ENCODE peak calls at places on chromosomes 11 and 22, in nine cellular contexts. R is hepatocyte; T is AG09319; C is adrenal gland; O is K562; Q is fibroblast of pulmonary artery; H is lower lobe of right lung; W is CD4-positive, alpha-beta T cell; I is brain microvascular endothelial cell. K is an unnamed sample.
A peak's percentile ranks its signal among the peaks of the same experiment; 100 is the strongest.

GRCh38 chr11:1310772-1311468 is 1.5 kb upstream of the TOLLIP start:
- DNase-seq in O (no peak), R (no peak), H (no peak), C (no peak), Q (no peak), T (no peak), I (no peak), W (peak; percentile 61), K (no peak)

GRCh38 chr11:12235945-12236743 is 125.8 kb downstream of the MICAL2 start:
- DNase-seq in T (peak; percentile 83), Q (peak; percentile 78), W (peak; percentile 13), C (peak; percentile 22), I (peak; percentile 37), R (peak; percentile 62), H (no peak), O (peak; percentile 59), K (peak; percentile 68)

GRCh38 chr11:120815260-120816100 is 208.4 kb upstream of the TBCEL start:
- DNase-seq in C (no peak), T (no peak), W (no peak), R (no peak), O (peak; percentile 17), I (no peak), Q (no peak), H (no peak), K (no peak)

GRCh38 chr11:110918351-110918750 is 206.1 kb upstream of the ARHGAP20 start:
- DNase-seq in W (no peak), R (no peak), H (no peak), O (no peak), Q (no peak), T (no peak), I (no peak), C (no peak), K (no peak)

GRCh38 chr11:131688056-131688693 is 317.8 kb downstream of the NTM start:
- DNase-seq in I (peak; percentile 36), Q (peak; percentile 62), H (peak; percentile 62), C (peak; percentile 44), T (peak; percentile 20), W (no peak), O (peak; percentile 87), R (peak; percentile 83), K (peak; percentile 12)

GRCh38 chr11:19817265-19817851 is 104.7 kb downstream of the NAV2 start:
- DNase-seq in R (no peak), Q (no peak), I (no peak), T (no peak), C (no peak), O (no peak), H (peak; percentile 52), W (no peak), K (no peak)

GRCh38 chr22:46076651-46077339 is 73.5 kb upstream of the PPARA start:
- DNase-seq in H (peak; percentile 50), O (no peak), R (no peak), C (peak; percentile 69), W (no peak), Q (peak; percentile 59), I (no peak), T (no peak), K (peak; percentile 71)

GRCh38 chr11:113906038-113906437 is 1.4 kb downstream of the HTR3B start:
- DNase-seq in R (peak; percentile 85), I (no peak), C (no peak), T (no peak), Q (peak; percentile 31), H (no peak), O (no peak), W (no peak), K (peak; percentile 50)

GRCh38 chr11:111843659-111844058 is 27.7 kb downstream of the ALG9 start:
- DNase-seq in C (no peak), I (no peak), W (no peak), R (no peak), Q (no peak), H (no peak), T (no peak), O (no peak), K (no peak)

GRCh38 chr11:119671048-119671447 is 58.0 kb downstream of the NECTIN1 start:
- DNase-seq in Q (peak; percentile 92), H (no peak), T (peak; percentile 60), I (peak; percentile 62), W (no peak), O (no peak), C (peak; percentile 74), R (peak; percentile 69), K (peak; percentile 20)

GRCh38 chr11:57798905-57799559 is 37.4 kb downstream of the CTNND1 start:
- DNase-seq in Q (peak; percentile 49), O (peak; percentile 41), C (peak; percentile 54), W (no peak), H (peak; percentile 53), R (peak; percentile 78), T (peak; percentile 81), I (no peak), K (peak; percentile 56)

GRCh38 chr11:3165152-3165705 is at the start of gene OSBPL5:
- DNase-seq in R (peak; percentile 83), W (peak; percentile 45), T (peak; percentile 36), O (peak; percentile 89), H (peak; percentile 83), I (no peak), Q (peak; percentile 64), C (peak; percentile 74), K (peak; percentile 40)

DNA sequence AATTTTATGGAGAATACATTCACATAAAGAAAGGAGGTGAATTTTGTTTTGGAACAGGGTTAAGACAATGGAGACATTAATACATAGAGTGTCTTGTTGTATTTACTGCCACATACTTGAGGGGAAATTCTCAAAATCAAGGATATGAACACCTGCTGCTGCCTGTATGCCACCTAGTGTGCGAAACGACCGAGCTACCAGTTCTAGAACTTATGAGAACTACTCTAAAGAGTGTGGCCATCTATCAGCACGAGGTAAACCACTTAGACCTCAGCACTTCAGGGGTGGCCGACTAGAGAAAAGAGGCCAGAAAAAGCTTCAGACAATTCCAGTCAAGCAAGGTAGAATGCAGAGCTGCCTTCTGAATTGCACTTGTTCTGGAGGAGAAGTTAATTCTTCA is 1.5 kb upstream of the AGBL2 start:
- DNase-seq in C (no peak), T (no peak), R (no peak), Q (no peak), I (no peak), O (no peak), W (no peak), H (no peak), K (no peak)
- TF ChIP-seq CTCF in C (no peak), T (no peak), R (peak; percentile 2), Q (no peak), I (no peak), O (no peak), W (no peak), H (no peak), K (no peak)

GRCh38 chr22:32518848-32519247 is 44.2 kb downstream of the FBXO7 start:
- DNase-seq in T (no peak), Q (no peak), I (no peak), C (no peak), H (no peak), W (no peak), O (peak; percentile 25), R (no peak), K (no peak)
- TF ChIP-seq CTCF in T (peak; percentile 2), Q (peak; percentile 25), I (peak; percentile 55), C (no peak), H (no peak), W (no peak), O (peak; percentile 20), R (no peak), K (peak; percentile 49)

GRCh38 chr11:45090607-45091006 is 55.8 kb upstream of the PRDM11 start:
- DNase-seq in H (no peak), C (no peak), Q (no peak), R (no peak), I (no peak), T (no peak), W (no peak), O (no peak), K (no peak)

GRCh38 chr11:45087761-45088160 is 58.7 kb upstream of the PRDM11 start:
- DNase-seq in Q (no peak), O (no peak), T (no peak), W (no peak), R (no peak), H (no peak), I (no peak), C (no peak), K (no peak)

GRCh38 chr11:45091563-45092392 is 54.7 kb upstream of the PRDM11 start:
- DNase-seq in I (no peak), R (no peak), O (no peak), T (no peak), H (no peak), W (no peak), C (no peak), Q (peak; percentile 67), K (no peak)

GRCh38 chr11:45089251-45089650 is 57.2 kb upstream of the PRDM11 start:
- DNase-seq in R (no peak), W (no peak), T (peak; percentile 95), Q (peak; percentile 98), C (peak; percentile 94), I (peak; percentile 50), O (no peak), H (no peak), K (peak; percentile 90)

DNA sequence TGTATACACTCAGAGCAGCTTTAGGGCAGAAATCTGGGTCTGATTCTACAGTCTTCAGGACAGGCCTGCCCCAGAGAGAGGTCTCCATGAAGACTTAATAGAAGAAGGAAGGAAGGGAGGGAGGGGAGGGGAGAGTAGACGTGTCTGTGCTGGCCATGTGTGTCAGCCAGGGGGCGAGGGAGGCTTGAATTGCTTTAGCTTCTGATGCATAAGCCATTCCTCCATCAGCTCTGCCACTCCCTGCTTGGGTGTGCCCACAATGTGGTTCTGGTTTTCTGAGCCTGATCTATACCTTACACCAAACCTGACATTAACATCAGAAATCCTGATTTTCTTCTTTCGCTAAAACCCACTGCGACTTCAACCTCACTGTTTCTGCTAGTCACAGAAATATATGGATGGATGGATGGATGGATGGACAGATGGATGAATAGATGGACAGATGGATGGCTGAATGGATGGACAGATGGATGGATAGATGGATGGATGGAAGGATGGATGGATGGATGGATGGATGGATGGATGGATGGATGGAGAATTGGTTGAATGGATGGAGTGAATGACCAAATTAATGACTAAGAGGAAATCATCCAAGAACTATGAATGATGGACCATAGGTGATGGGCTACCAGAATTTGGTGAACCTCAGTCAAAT is 56.5 kb upstream of the PRDM11 start:
- DNase-seq in Q (peak; percentile 68), T (peak; percentile 46), I (peak; percentile 25), O (no peak), W (no peak), H (no peak), C (peak; percentile 36), R (no peak), K (peak; percentile 32)
- TF ChIP-seq CTCF in Q (peak; percentile 41), T (peak; percentile 47), I (peak; percentile 52), O (peak; percentile 24), W (no peak), H (no peak), C (peak; percentile 21), R (peak; percentile 18), K (peak; percentile 52)

DNA sequence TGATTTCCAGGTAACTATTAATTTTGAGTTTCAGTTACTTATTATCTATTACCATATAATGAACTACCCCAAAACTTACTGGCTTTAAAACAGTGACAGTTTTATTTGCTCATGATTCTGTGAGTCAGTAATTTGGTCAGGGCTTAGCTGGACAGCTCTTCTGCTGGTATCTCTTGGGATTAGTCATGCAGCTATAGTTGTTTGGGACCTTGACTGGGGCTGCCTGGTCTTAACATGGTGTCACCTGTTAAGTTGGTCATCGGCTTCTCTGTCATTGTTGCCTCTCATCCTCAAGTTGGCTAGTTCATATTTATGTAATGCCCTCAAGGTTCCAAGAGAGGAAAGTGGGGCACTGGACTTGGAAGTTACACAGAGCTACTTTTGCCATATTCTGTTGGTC is 177.5 kb downstream of the TMEM135 start:
- DNase-seq in C (no peak), R (no peak), I (peak; percentile 14), W (no peak), T (no peak), O (no peak), Q (no peak), H (no peak), K (no peak)
- TF ChIP-seq CTCF in C (no peak), R (no peak), I (no peak), W (no peak), T (no peak), O (no peak), Q (no peak), H (no peak), K (no peak)